ENCODE peak calls at places on chromosomes 7 and 10, in seven cellular contexts. B, M, Q, Z, R, O and S are unnamed samples. For H3K9me3, the result is how much of the 10 kb centered on the place peaks cover.

GRCh38 chr7:132312531-132313070 is 263.7 kb downstream of the PLXNA4 start:
- DNase-seq in Q (no peak), B (no peak), R (no peak), Z (no peak), M (no peak), O (no peak), S (no peak)

GRCh38 chr7:77386165-77386824 is 29.9 kb downstream of the GSAP start:
- DNase-seq in R (no peak), Q (no peak), M (peak), O (no peak), Z (no peak), B (no peak), S (no peak)

GRCh38 chr7:101747758-101748345 is 69.6 kb upstream of the CUX1 start:
- DNase-seq in Z (no peak), Q (no peak), O (no peak), R (no peak), M (no peak), B (no peak), S (no peak)

GRCh38 chr10:122555431-122555830 is 5.1 kb upstream of the DMBT1 start:
- DNase-seq in B (no peak), M (no peak), O (no peak), Q (no peak), Z (no peak), R (no peak), S (peak)

GRCh38 chr10:118662228-118663035 is 67.0 kb upstream of the PRLHR start:
- DNase-seq in M (no peak), O (no peak), B (no peak), Q (no peak), Z (no peak), R (no peak), S (no peak)

GRCh38 chr10:13271552-13272163 is 28.2 kb downstream of the PHYH start:
- DNase-seq in Z (peak), R (peak), B (peak), Q (peak), O (peak), M (peak), S (peak)

GRCh38 chr7:136183981-136184380 is 206.8 kb upstream of the MTPN start:
- DNase-seq in O (no peak), Z (no peak), R (no peak), M (peak), Q (peak), B (peak), S (no peak)

GRCh38 chr7:85185355-85186082 is 1.3 kb downstream of the SEMA3D start:
- DNase-seq in M (peak), Z (no peak), O (peak), B (peak), Q (peak), R (peak), S (peak)

GRCh38 chr7:37248396-37248836 is 200.2 kb downstream of the ELMO1 start:
- DNase-seq in R (peak), B (no peak), O (no peak), M (no peak), Z (no peak), Q (no peak), S (no peak)

GRCh38 chr10:11317936-11318670 is 293.3 kb downstream of the USP6NL start:
- DNase-seq in R (no peak), M (no peak), Z (no peak), Q (no peak), O (no peak), B (no peak), S (no peak)

GRCh38 chr10:54125098-54125747 is 675.8 kb downstream of the PCDH15 start:
- DNase-seq in O (no peak), M (no peak), Q (no peak), Z (no peak), R (no peak), B (peak), S (no peak)

GRCh38 chr7:31785081-31785480 is 98.1 kb downstream of the PPP1R17 start:
- DNase-seq in Z (no peak), M (peak), O (no peak), Q (no peak), B (no peak), R (no peak), S (no peak)

GRCh38 chr10:128839701-128840100 is 627.3 kb upstream of the MGMT start:
- DNase-seq in Q (no peak), B (no peak), M (no peak), O (no peak), R (no peak), Z (no peak), S (no peak)

GRCh38 chr10:111079781-111080180 is 3.0 kb downstream of the ADRA2A start:
- DNase-seq in Q (no peak), M (no peak), Z (no peak), B (no peak), R (peak), O (no peak), S (no peak)

GRCh38 chr7:108598153-108598552 is 28.5 kb downstream of the DNAJB9 start:
- DNase-seq in B (no peak), Z (no peak), Q (no peak), O (no peak), R (no peak), M (no peak), S (no peak)

GRCh38 chr10:25063644-25064043 is 47.2 kb downstream of the THNSL1 start:
- DNase-seq in B (no peak), Q (no peak), R (no peak), M (no peak), O (no peak), Z (no peak), S (no peak)

GRCh38 chr10:84820121-84820520 is 491.7 kb downstream of the CCSER2 start:
- DNase-seq in Q (no peak), B (peak), M (peak), Z (no peak), R (no peak), O (no peak), S (no peak)

GRCh38 chr7:101099969-101100781 is 14.9 kb downstream of the TRIM56 start:
- DNase-seq in Q (peak), M (peak), Z (peak), R (peak), B (peak), O (peak), S (peak)

GRCh38 chr7:22633286-22633953 is 93.6 kb upstream of the IL6 start:
- DNase-seq in R (no peak), O (no peak), M (no peak), Q (peak), Z (no peak), B (no peak), S (no peak)

GRCh38 chr10:106577756-106578155 is 586.8 kb downstream of the SORCS1 start:
- DNase-seq in O (no peak), Q (no peak), M (no peak), Z (no peak), B (no peak), R (no peak), S (no peak)

GRCh38 chr10:125340871-125341270 is 180.5 kb upstream of the CTBP2 start:
- DNase-seq in B (no peak), Q (no peak), Z (no peak), R (no peak), O (no peak), M (peak), S (no peak)

GRCh38 chr7:19051767-19052375 is 65.6 kb downstream of the TWIST1 start:
- DNase-seq in O (peak), Q (peak), B (peak), M (peak), Z (no peak), R (peak), S (no peak)

GRCh38 chr10:133309111-133309719 is 501 bp downstream of the ZNF511 start:
- DNase-seq in B (peak), R (peak), Q (peak), O (peak), Z (peak), M (peak), S (peak)

GRCh38 chr7:135905858-135906257 is 71.3 kb downstream of the MTPN start:
- DNase-seq in Z (no peak), Q (no peak), M (no peak), O (no peak), R (peak), B (no peak), S (no peak)

GRCh38 chr10:43645866-43646265 is 2.8 kb downstream of the ZNF32 start:
- DNase-seq in Q (no peak), M (no peak), Z (no peak), B (no peak), O (no peak), R (no peak), S (no peak)

GRCh38 chr10:43644252-43644651 is 4.4 kb downstream of the ZNF32 start:
- DNase-seq in Q (peak), R (no peak), O (no peak), M (peak), B (no peak), Z (no peak), S (no peak)

GRCh38 chr10:43640603-43641002 is 8.1 kb downstream of the ZNF32 start:
- DNase-seq in Q (peak), Z (no peak), O (no peak), B (no peak), R (no peak), M (no peak), S (no peak)
- H3K9me3 ChIP-seq in Q (under half), Z (under half), O (half or more), B (under half), R (half or more), M (under half), S (under half)

GRCh38 chr7:157634401-157635147 is 297.8 kb downstream of the DNAJB6 start:
- DNase-seq in B (no peak), Z (no peak), R (peak), Q (no peak), M (no peak), O (no peak), S (peak)
- H3K9me3 ChIP-seq in B (under half), Z (under half), R (half or more), Q (under half), M (under half), O (under half), S (under half)

GRCh38 chr10:121015916-121016315 is 164.8 kb downstream of the WDR11 start:
- DNase-seq in B (no peak), R (no peak), Q (no peak), Z (no peak), O (no peak), M (no peak), S (no peak)
- H3K9me3 ChIP-seq in B (under half), R (under half), Q (under half), Z (under half), O (under half), M (under half), S (under half)

DNA sequence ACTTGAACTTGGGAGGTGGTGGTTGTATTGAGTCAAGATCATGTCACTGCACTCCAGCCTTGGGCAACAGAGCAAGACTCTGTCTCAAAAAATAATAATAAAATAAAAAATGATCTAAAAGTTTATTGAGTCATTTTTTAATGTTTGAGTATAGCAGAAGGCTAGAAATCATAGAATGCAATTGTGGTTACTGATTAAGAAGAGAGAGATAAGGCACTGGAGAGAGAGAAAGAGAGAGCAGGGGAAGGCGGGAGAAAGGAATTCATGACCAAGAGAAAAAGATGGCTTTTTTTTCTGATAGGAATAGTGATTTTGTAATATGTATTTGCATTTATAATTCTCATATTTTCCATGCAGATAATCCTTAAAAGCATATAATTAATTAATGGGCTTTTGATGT is 76.0 kb downstream of the CHN2 start:
- DNase-seq in O (no peak), Z (no peak), B (peak), R (no peak), M (no peak), Q (no peak), S (no peak)
- H3K9me3 ChIP-seq in O (under half), Z (under half), B (under half), R (under half), M (under half), Q (under half), S (under half)

DNA sequence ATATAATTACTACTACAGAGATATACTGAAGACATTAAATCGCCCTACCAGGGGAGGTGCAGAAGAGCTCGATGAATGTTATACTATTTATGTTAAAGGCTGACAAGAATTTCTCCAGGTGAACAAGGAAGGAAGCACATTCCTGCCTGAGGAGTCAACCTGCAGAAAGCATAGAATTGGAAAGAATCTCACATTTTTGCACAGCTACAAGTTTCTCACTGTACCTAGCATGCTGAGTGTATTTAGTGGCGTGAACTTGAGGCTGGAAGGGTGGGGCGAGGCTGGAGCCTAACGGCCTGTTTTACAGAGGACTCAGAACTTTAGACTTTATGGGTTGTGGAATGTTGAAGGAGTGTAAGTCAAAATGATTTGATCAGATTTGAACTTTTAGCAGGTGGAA is 373.6 kb upstream of the LRGUK start:
- DNase-seq in R (no peak), M (no peak), B (peak), Z (no peak), O (no peak), Q (no peak), S (no peak)
- H3K9me3 ChIP-seq in R (under half), M (under half), B (under half), Z (under half), O (under half), Q (under half), S (under half)

GRCh38 chr7:155198901-155199845 is 98.5 kb upstream of the INSIG1 start:
- DNase-seq in R (no peak), Z (no peak), Q (peak), B (no peak), O (no peak), M (peak), S (peak)
- H3K9me3 ChIP-seq in R (under half), Z (under half), Q (under half), B (under half), O (under half), M (under half), S (under half)